ENCODE peak calls at places on chromosomes 13 and 19, in seven cellular contexts. B is pancreas, V is lower lobe of right lung, L is heart right ventricle, H is adipocyte, M is colonic mucosa, E is transverse colon. Z is an unnamed sample.
A peak's percentile ranks its signal among the peaks of the same experiment; 100 is the strongest.

GRCh38 chr13:109743706-109744453 is 42.5 kb downstream of the IRS2 start:
- DNase-seq in B (no peak), V (no peak), L (no peak), H (peak; percentile 62), M (peak; percentile 38), E (peak; percentile 56), Z (peak; percentile 63)

GRCh38 chr13:99061411-99061810 is 83.5 kb upstream of the DOCK9 start:
- DNase-seq in B (no peak), V (no peak), L (no peak), H (no peak), M (no peak), E (no peak), Z (no peak)

GRCh38 chr13:114130708-114131580 is 1.5 kb downstream of the RASA3 start:
- DNase-seq in B (peak; percentile 45), V (peak; percentile 57), L (peak; percentile 53), H (peak; percentile 76), M (peak; percentile 47), E (peak; percentile 53), Z (no peak)

GRCh38 chr19:16164222-16164890 is 9.0 kb downstream of the CIB3 start:
- DNase-seq in B (no peak), V (no peak), L (no peak), H (no peak), M (no peak), E (peak; percentile 47), Z (peak; percentile 80)

GRCh38 chr19:33177417-33177976 is 16.6 kb upstream of the LRP3 start:
- DNase-seq in B (no peak), V (no peak), L (no peak), H (no peak), M (no peak), E (no peak), Z (no peak)

GRCh38 chr13:87779451-87779850 is 108.3 kb downstream of the SLITRK5 start:
- DNase-seq in B (no peak), V (no peak), L (no peak), H (no peak), M (no peak), E (no peak), Z (no peak)

GRCh38 chr19:28495046-28495445 is 717.9 kb downstream of the UQCRFS1 start:
- DNase-seq in B (no peak), V (no peak), L (no peak), H (no peak), M (no peak), E (no peak), Z (no peak)

GRCh38 chr13:38421590-38422560 is 72.2 kb downstream of the UFM1 start:
- DNase-seq in B (no peak), V (no peak), L (no peak), H (peak; percentile 51), M (no peak), E (no peak), Z (no peak)

GRCh38 chr13:113647351-113648217 is 10.4 kb downstream of the ATP4B start:
- DNase-seq in B (peak; percentile 98), V (peak; percentile 95), L (peak; percentile 86), H (peak; percentile 59), M (peak; percentile 95), E (peak; percentile 94), Z (peak; percentile 97)

GRCh38 chr13:61144834-61145593 is 270.6 kb downstream of the PCDH20 start:
- DNase-seq in B (no peak), V (no peak), L (no peak), H (no peak), M (no peak), E (no peak), Z (no peak)

GRCh38 chr13:109465151-109465550 is 321.2 kb downstream of the IRS2 start:
- DNase-seq in B (no peak), V (no peak), L (no peak), H (peak; percentile 75), M (no peak), E (no peak), Z (no peak)

GRCh38 chr13:77833331-77833863 is 85.2 kb downstream of the EDNRB start:
- DNase-seq in B (no peak), V (no peak), L (peak; percentile 24), H (peak; percentile 80), M (no peak), E (no peak), Z (peak; percentile 1)

GRCh38 chr13:53379485-53379884 is 350.9 kb downstream of the OLFM4 start:
- DNase-seq in B (no peak), V (no peak), L (no peak), H (no peak), M (no peak), E (no peak), Z (no peak)

GRCh38 chr13:49418206-49418605 is 25.7 kb downstream of the CAB39L start:
- DNase-seq in B (no peak), V (no peak), L (no peak), H (no peak), M (no peak), E (no peak), Z (no peak)

GRCh38 chr13:29081036-29081435 is 260.9 kb downstream of the MTUS2 start:
- DNase-seq in B (no peak), V (no peak), L (no peak), H (no peak), M (no peak), E (no peak), Z (no peak)

GRCh38 chr13:21584973-21585592 is 18.9 kb downstream of the MICU2 start:
- DNase-seq in B (no peak), V (no peak), L (no peak), H (no peak), M (no peak), E (no peak), Z (no peak)

GRCh38 chr13:46975173-46975572 is 78.3 kb upstream of the HTR2A start:
- DNase-seq in B (no peak), V (no peak), L (no peak), H (no peak), M (no peak), E (no peak), Z (no peak)

GRCh38 chr13:51673165-51673564 is 88.9 kb downstream of the WDFY2 start:
- DNase-seq in B (no peak), V (no peak), L (no peak), H (no peak), M (no peak), E (no peak), Z (no peak)

GRCh38 chr13:107886118-107886517 is 329.2 kb downstream of the LIG4 start:
- DNase-seq in B (no peak), V (no peak), L (no peak), H (no peak), M (no peak), E (no peak), Z (no peak)

GRCh38 chr19:19211499-19212432 is at the start of gene NCAN:
- DNase-seq in B (no peak), V (no peak), L (no peak), H (no peak), M (no peak), E (no peak), Z (no peak)

GRCh38 chr13:64305246-64305645 is 2889.6 kb upstream of the PCDH20 start:
- DNase-seq in B (no peak), V (no peak), L (no peak), H (peak; percentile 66), M (no peak), E (no peak), Z (no peak)

DNA sequence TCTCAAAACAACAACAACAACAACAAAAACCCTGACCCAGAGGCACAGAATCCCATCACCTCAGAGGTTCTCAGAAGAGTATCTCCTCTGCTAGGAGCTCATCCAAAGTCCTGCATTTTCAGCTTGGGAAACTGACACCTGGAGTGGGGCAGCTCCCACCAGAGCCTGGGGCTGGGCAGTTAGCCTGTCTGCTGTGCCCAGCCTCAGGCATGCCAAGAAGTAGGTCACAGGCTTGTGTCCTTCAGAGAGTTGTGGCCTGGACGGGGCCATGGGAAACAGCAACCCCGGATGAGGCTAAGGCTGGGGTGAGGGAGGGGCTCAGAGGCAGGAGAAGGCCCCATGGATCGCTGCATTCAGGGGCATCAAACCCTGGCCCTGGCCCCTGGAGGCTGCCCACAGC is 2.1 kb downstream of the NDUFS7 start:
- DNase-seq in B (no peak), V (no peak), L (no peak), H (no peak), M (no peak), E (no peak), Z (no peak)
- H3K4me1 ChIP-seq in B (peaks cover 19% of the 10 kb centered on the region), V (peaks cover 18% of the 10 kb centered on the region), L (peaks cover 44% of the 10 kb centered on the region), H (peaks cover 14% of the 10 kb centered on the region), M (peaks cover 6% of the 10 kb centered on the region), E (peaks cover 17% of the 10 kb centered on the region), Z (no peaks in the 10 kb centered on the region)

GRCh38 chr19:52415711-52416110 is 13.2 kb upstream of the ZNF534 start:
- DNase-seq in B (no peak), V (no peak), L (no peak), H (no peak), M (no peak), E (no peak), Z (no peak)
- H3K9me3 ChIP-seq in B (no peaks in the 10 kb centered on the region), V (peaks cover 99% of the 10 kb centered on the region), L (peaks cover 100% of the 10 kb centered on the region), H (peaks cover 89% of the 10 kb centered on the region), M (peaks cover 15% of the 10 kb centered on the region), E (peaks cover 80% of the 10 kb centered on the region), Z (peaks cover 4% of the 10 kb centered on the region)

DNA sequence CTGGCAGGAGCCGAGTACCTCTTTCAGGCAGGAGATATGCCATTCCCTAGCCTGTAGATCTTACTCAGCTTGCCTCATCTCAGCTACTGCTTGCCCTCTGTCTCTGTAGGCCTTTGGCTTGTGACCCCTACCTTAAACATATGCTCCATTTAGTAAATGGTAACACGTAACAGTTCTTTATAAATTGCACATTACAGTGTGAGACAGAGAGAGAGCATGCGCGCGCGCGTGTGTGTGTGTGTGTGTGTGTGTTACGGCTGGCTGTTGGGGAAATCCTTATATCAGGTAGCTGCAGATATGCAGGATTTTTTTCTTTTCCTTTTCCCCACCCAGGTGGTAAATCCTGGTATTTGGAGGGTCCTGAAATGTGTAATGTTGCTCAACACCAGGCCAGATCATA is 4.2 kb downstream of the SPINT2 start:
- DNase-seq in B (no peak), V (no peak), L (no peak), H (no peak), M (no peak), E (no peak), Z (peak; percentile 27)
- H3K4me3 ChIP-seq in B (peak overlapping the region; percentile 5), V (no peak overlapping the region), L (no peak overlapping the region), H (no peak overlapping the region), M (peak overlapping the region; percentile 12), E (no peak overlapping the region), Z (peak overlapping the region; percentile 87)

GRCh38 chr19:3356805-3357204 is 9.6 kb upstream of the NFIC start:
- DNase-seq in B (no peak), V (no peak), L (no peak), H (no peak), M (no peak), E (no peak), Z (no peak)

GRCh38 chr19:3357731-3358391 is 8.5 kb upstream of the NFIC start:
- DNase-seq in B (no peak), V (no peak), L (no peak), H (no peak), M (no peak), E (no peak), Z (no peak)

GRCh38 chr19:3358919-3359849 is 7.2 kb upstream of the NFIC start:
- DNase-seq in B (peak; percentile 76), V (peak; percentile 85), L (peak; percentile 72), H (peak; percentile 84), M (peak; percentile 65), E (peak; percentile 78), Z (peak; percentile 66)

GRCh38 chr19:3358392-3358918 is 7.9 kb upstream of the NFIC start:
- DNase-seq in B (no peak), V (no peak), L (no peak), H (no peak), M (no peak), E (no peak), Z (no peak)

DNA sequence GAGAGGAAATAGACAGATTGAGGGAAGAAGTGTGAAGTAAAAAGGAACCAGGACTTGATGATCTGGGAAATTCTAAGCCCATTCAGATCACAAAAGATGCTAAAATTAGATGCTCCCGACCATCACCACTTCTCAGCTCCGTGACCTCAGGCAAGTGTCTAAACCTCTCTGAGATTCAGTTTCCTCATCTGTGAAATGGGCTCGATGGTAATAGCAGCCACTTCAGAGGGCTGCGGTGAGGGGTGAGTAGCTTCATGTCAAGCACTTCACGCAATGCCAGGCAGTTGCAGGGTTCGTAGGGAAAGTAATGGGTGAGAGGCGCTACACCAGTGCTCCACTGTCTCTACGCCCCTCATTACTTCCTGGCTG is 9.0 kb upstream of the NFIC start:
- DNase-seq in B (no peak), V (no peak), L (no peak), H (no peak), M (no peak), E (no peak), Z (no peak)
- H3K4me1 ChIP-seq in B (no peaks in the 10 kb centered on the region), V (peaks cover 29% of the 10 kb centered on the region), L (peaks cover 22% of the 10 kb centered on the region), H (peaks cover 12% of the 10 kb centered on the region), M (peaks cover 7% of the 10 kb centered on the region), E (peaks cover 13% of the 10 kb centered on the region), Z (no peaks in the 10 kb centered on the region)